ENCODE peak calls at places on chromosomes 2 and 18, in ten cellular contexts. P is CD8-positive, alpha-beta memory T cell; T is cardiac fibroblast; I is stimulated activated CD8-positive, alpha-beta memory T cell treated with anti-CD3 and anti-CD28 coated beads, Interleukin-7, amount 100 ng/mL, for 1 hour; C is frontal cortex; W is stimulated activated CD4-positive, alpha-beta T cell treated with anti-CD3 and anti-CD28 coated beads, Interleukin-2, amount 100 ng/mL, for 48 hours; Q is kidney tubule cell; Z is ELR; X is left cardiac atrium; A is stimulated activated naive B cell treated with anti-CD40 and anti-IgM and Interleukin-4, amounts not matched to agents 10 μg/mL and 1 μg/mL and 100 μg/mL, for 72 hours. O is an unnamed sample.
A peak's percentile ranks its signal among the peaks of the same experiment; 100 is the strongest.

GRCh38 chr18:77111449-77112160 is 21.0 kb downstream of the MBP start:
- DNase-seq in T (no peak), A (no peak), Z (no peak), W (no peak), P (no peak), Q (no peak), C (no peak), X (no peak), I (no peak), O (peak; percentile 47)

GRCh38 chr18:59123588-59124369 is 15.9 kb upstream of the SEC11C start:
- DNase-seq in X (no peak), C (no peak), Z (peak; percentile 92), P (no peak), T (peak; percentile 98), A (no peak), I (no peak), W (no peak), Q (peak; percentile 94), O (no peak)

GRCh38 chr18:45760443-45761036 is 36.6 kb downstream of the SLC14A1 start:
- DNase-seq in P (no peak), A (no peak), X (no peak), C (no peak), T (no peak), Z (no peak), W (no peak), I (no peak), Q (no peak), O (no peak)

GRCh38 chr2:12091201-12091806 is 344.9 kb downstream of the LPIN1 start:
- DNase-seq in W (no peak), T (peak; percentile 38), Z (peak; percentile 35), I (no peak), A (no peak), Q (peak; percentile 38), C (no peak), P (no peak), X (no peak), O (no peak)

GRCh38 chr2:238403632-238404405 is 22.9 kb upstream of the ASB1 start:
- DNase-seq in C (no peak), T (no peak), W (no peak), Q (no peak), I (no peak), X (no peak), A (no peak), P (no peak), Z (no peak), O (no peak)

GRCh38 chr2:227805578-227805977 is 8.1 kb upstream of the CCL20 start:
- DNase-seq in Q (peak; percentile 17), Z (no peak), P (peak; percentile 47), T (peak; percentile 30), W (no peak), I (no peak), X (no peak), C (no peak), A (no peak), O (no peak)

GRCh38 chr2:32836961-32837360 is 109.8 kb upstream of the LTBP1 start:
- DNase-seq in Z (no peak), P (no peak), X (no peak), Q (no peak), A (no peak), W (no peak), T (no peak), I (no peak), C (no peak), O (no peak)

GRCh38 chr2:109710505-109711229 is 83.4 kb upstream of the RGPD5 start:
- DNase-seq in P (no peak), Q (no peak), Z (no peak), I (no peak), W (no peak), X (no peak), T (no peak), A (no peak), C (no peak), O (no peak)

GRCh38 chr2:222518570-222519381 is 94.4 kb downstream of the SGPP2 start:
- DNase-seq in Q (peak; percentile 59), W (no peak), C (no peak), A (no peak), Z (no peak), P (no peak), T (peak; percentile 61), X (no peak), I (no peak), O (peak; percentile 75)

GRCh38 chr2:229118947-229119346 is 152.1 kb downstream of the PID1 start:
- DNase-seq in X (no peak), I (no peak), W (no peak), T (no peak), P (no peak), A (no peak), Z (no peak), Q (no peak), C (no peak), O (no peak)

GRCh38 chr2:171515672-171516298 is 6.5 kb upstream of the CYBRD1 start:
- DNase-seq in C (no peak), A (no peak), W (no peak), Z (peak; percentile 83), T (peak; percentile 83), X (no peak), Q (no peak), I (no peak), P (no peak), O (no peak)

GRCh38 chr2:240480834-240481623 is 45.6 kb downstream of the GPC1 start:
- DNase-seq in Z (no peak), T (no peak), X (no peak), I (no peak), A (no peak), W (no peak), P (no peak), C (no peak), Q (no peak), O (peak; percentile 12)

GRCh38 chr2:31859959-31860358 is 150.8 kb downstream of the MEMO1 start:
- DNase-seq in I (no peak), T (peak; percentile 16), P (no peak), A (no peak), C (no peak), Q (no peak), Z (no peak), X (no peak), W (no peak), O (no peak)

GRCh38 chr2:216109962-216110614 is 940 bp downstream of the XRCC5 start:
- DNase-seq in X (no peak), C (no peak), I (no peak), T (peak; percentile 70), W (no peak), P (peak; percentile 14), Z (peak; percentile 70), Q (peak; percentile 47), A (no peak), O (no peak)